ENCODE peak calls at places on chromosomes 4 and X, in six cellular contexts. N is activated CD4-positive, alpha-beta T cell treated with anti-CD3 and anti-CD28 coated beads, Interleukin-2, amount 50 U/mL, for 48 hours; P is stimulated activated CD8-positive, alpha-beta memory T cell treated with anti-CD3 and anti-CD28 coated beads, Interleukin-4, amount 100 ng/mL, for 48 hours; E is brain pericyte; M is left lobe of liver; U is GM12891. D is an unnamed sample.

GRCh38 chr4:182301736-182302135 is 58.5 kb downstream of the TENM3 start:
- DNase-seq in N (no peak), M (no peak), U (no peak), P (no peak), E (no peak), D (no peak)

GRCh38 chrX:40403757-40404156 is 177.0 kb upstream of the ATP6AP2 start:
- DNase-seq in M (no peak), E (no peak), N (no peak), P (no peak), U (no peak), D (no peak)

GRCh38 chrX:63920875-63921274 is 135.9 kb upstream of the ARHGEF9 start:
- DNase-seq in M (no peak), U (no peak), N (no peak), E (no peak), P (no peak), D (no peak)

GRCh38 chr4:1276984-1277383 is 12.7 kb upstream of the MAEA start:
- DNase-seq in M (no peak), E (no peak), U (no peak), P (no peak), N (no peak), D (no peak)

GRCh38 chr4:15498356-15498755 is 28.7 kb downstream of the CC2D2A start:
- DNase-seq in U (no peak), E (no peak), P (no peak), M (no peak), N (no peak), D (no peak)

GRCh38 chr4:121697626-121698025 is 846 bp upstream of the ANXA5 start:
- DNase-seq in N (no peak), E (no peak), U (no peak), P (no peak), M (no peak), D (no peak)

GRCh38 chr4:130172156-130172555 is 1076.2 kb downstream of the C4orf33 start:
- DNase-seq in E (no peak), U (no peak), N (no peak), M (no peak), P (no peak), D (no peak)

GRCh38 chrX:39725928-39726619 is 371.7 kb downstream of the BCOR start:
- DNase-seq in M (no peak), P (no peak), E (no peak), N (no peak), U (no peak), D (no peak)

GRCh38 chrX:107673933-107674479 is 45.7 kb downstream of the PRPS1 start:
- DNase-seq in P (peak; percentile 89), E (no peak), U (no peak), N (peak; percentile 85), M (peak; percentile 61), D (no peak)

GRCh38 chrX:72475952-72476668 is 96.5 kb downstream of the HDAC8 start:
- DNase-seq in N (no peak), E (no peak), M (no peak), P (no peak), U (no peak), D (no peak)